ENCODE peak calls at places on chromosomes 11 and 22, in nine cellular contexts. Q, M, R, T, L, W, V, G and I are unnamed samples.

GRCh38 chr11:120486138-120486537 is 25.4 kb upstream of the GRIK4 start:
- DNase-seq in Q (no peak), M (no peak), R (no peak), T (no peak), L (no peak), W (no peak), V (no peak), G (no peak), I (no peak)

GRCh38 chr22:24431309-24432034 is 4.1 kb downstream of the ADORA2A start:
- DNase-seq in Q (no peak), M (no peak), R (no peak), T (no peak), L (no peak), W (no peak), V (no peak), G (no peak), I (no peak)

GRCh38 chr22:42171417-42171816 is 40.8 kb upstream of the CYP2D6 start:
- DNase-seq in Q (no peak), M (no peak), R (no peak), T (no peak), L (no peak), W (no peak), V (no peak), G (no peak), I (no peak)

GRCh38 chr11:57359896-57360690 is 20.9 kb downstream of the PRG3 start:
- DNase-seq in Q (no peak), M (peak; percentile 86), R (no peak), T (no peak), L (no peak), W (no peak), V (no peak), G (no peak), I (no peak)

GRCh38 chr11:1906623-1907423 is 12.7 kb upstream of the TNNT3 start:
- DNase-seq in Q (no peak), M (no peak), R (no peak), T (no peak), L (no peak), W (no peak), V (peak; percentile 21), G (no peak), I (no peak)

GRCh38 chr22:28142361-28142801 is 223.3 kb upstream of the PITPNB start:
- DNase-seq in Q (no peak), M (no peak), R (no peak), T (no peak), L (no peak), W (no peak), V (no peak), G (no peak), I (no peak)

GRCh38 chr22:26975381-26975780 is 318.0 kb downstream of the MIAT start:
- DNase-seq in Q (no peak), M (no peak), R (no peak), T (no peak), L (no peak), W (no peak), V (no peak), G (no peak), I (no peak)

GRCh38 chr11:69074786-69075185 is 26.1 kb downstream of the TPCN2 start:
- DNase-seq in Q (no peak), M (no peak), R (no peak), T (no peak), L (no peak), W (no peak), V (peak; percentile 57), G (no peak), I (no peak)

GRCh38 chr11:6640985-6641701 is 14.5 kb downstream of the DCHS1 start:
- DNase-seq in Q (no peak), M (no peak), R (no peak), T (no peak), L (no peak), W (no peak), V (no peak), G (no peak), I (no peak)

GRCh38 chr22:43967069-43967468 is 11.8 kb downstream of the SAMM50 start:
- DNase-seq in Q (no peak), M (no peak), R (no peak), T (no peak), L (no peak), W (no peak), V (no peak), G (no peak), I (no peak)

DNA sequence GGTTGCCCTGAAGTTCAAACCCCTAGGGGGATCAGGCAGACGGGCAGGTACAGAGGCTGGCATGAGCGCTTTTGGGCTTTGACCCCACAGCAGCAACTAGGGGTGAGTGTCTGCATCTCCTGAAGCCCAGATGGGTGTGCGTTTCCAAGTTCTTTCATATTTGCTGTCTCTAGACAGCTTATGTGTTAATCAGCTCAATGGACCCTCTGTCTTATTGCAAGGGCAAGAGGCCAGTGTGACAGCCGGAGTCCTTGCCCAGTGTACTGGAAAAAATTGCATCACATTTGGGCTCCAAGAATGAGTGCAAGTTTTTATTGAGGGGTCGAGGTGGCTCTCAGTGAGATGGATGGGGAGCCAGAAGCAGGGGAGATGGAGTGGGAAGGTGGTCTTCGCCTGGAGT is 1863.7 kb upstream of the RAG2 start:
- DNase-seq in Q (no peak), M (no peak), R (no peak), T (no peak), L (no peak), W (peak; percentile 21), V (no peak), G (no peak), I (no peak)
- H3K27ac ChIP-seq in Q (no peak overlapping the region), M (no peak overlapping the region), R (no peak overlapping the region), T (no peak overlapping the region), L (no peak overlapping the region), W (peak overlapping the region; percentile 38), V (no peak overlapping the region), G (no peak overlapping the region), I (no peak overlapping the region)

GRCh38 chr11:118202599-118203422 is 22.0 kb downstream of the JAML start:
- DNase-seq in Q (peak; percentile 97), M (no peak), R (no peak), T (peak; percentile 88), L (no peak), W (no peak), V (no peak), G (no peak), I (peak; percentile 39)
- H3K4me1 ChIP-seq in Q (peaks cover 5% of the 10 kb centered on the region), M (no peaks in the 10 kb centered on the region), R (peaks cover 8% of the 10 kb centered on the region), T (peaks cover 14% of the 10 kb centered on the region), L (no peaks in the 10 kb centered on the region), W (peaks cover 14% of the 10 kb centered on the region), V (no peaks in the 10 kb centered on the region), G (no peaks in the 10 kb centered on the region), I (peaks cover 78% of the 10 kb centered on the region)

GRCh38 chr22:39992088-39992826 is 2.5 kb upstream of the FAM83F start:
- DNase-seq in Q (no peak), M (no peak), R (no peak), T (no peak), L (no peak), W (no peak), V (no peak), G (no peak), I (no peak)

GRCh38 chr22:39996732-39997131 is 2.0 kb downstream of the FAM83F start:
- DNase-seq in Q (peak; percentile 13), M (no peak), R (no peak), T (no peak), L (no peak), W (no peak), V (no peak), G (no peak), I (no peak)

GRCh38 chr22:39994566-39995345 is at the start of gene FAM83F:
- DNase-seq in Q (peak; percentile 81), M (no peak), R (no peak), T (peak; percentile 74), L (no peak), W (no peak), V (no peak), G (no peak), I (peak; percentile 29)

GRCh38 chr22:39995346-39996252 is 845 bp downstream of the FAM83F start:
- DNase-seq in Q (peak; percentile 40), M (no peak), R (no peak), T (peak; percentile 29), L (no peak), W (no peak), V (no peak), G (no peak), I (no peak)

GRCh38 chr22:39994046-39994565 is 648 bp upstream of the FAM83F start:
- DNase-seq in Q (no peak), M (no peak), R (no peak), T (no peak), L (no peak), W (no peak), V (no peak), G (no peak), I (no peak)
- H3K4me3 ChIP-seq in Q (peak overlapping the region; percentile 8), M (no peak overlapping the region), R (no peak overlapping the region), T (peak overlapping the region; percentile 57), L (no peak overlapping the region), W (no peak overlapping the region), V (no peak overlapping the region), G (no peak overlapping the region), I (no peak overlapping the region)

GRCh38 chr11:115656041-115656440 is 151.8 kb upstream of the CADM1 start:
- DNase-seq in Q (no peak), M (no peak), R (no peak), T (no peak), L (no peak), W (no peak), V (no peak), G (no peak), I (no peak)

GRCh38 chr11:115660072-115660805 is 156.0 kb upstream of the CADM1 start:
- DNase-seq in Q (peak; percentile 3), M (no peak), R (peak; percentile 35), T (no peak), L (no peak), W (no peak), V (no peak), G (no peak), I (no peak)

GRCh38 chr11:115656684-115657083 is 152.5 kb upstream of the CADM1 start:
- DNase-seq in Q (peak; percentile 92), M (peak; percentile 27), R (no peak), T (peak; percentile 57), L (no peak), W (no peak), V (no peak), G (no peak), I (no peak)

GRCh38 chr11:115657586-115657985 is 153.4 kb upstream of the CADM1 start:
- DNase-seq in Q (no peak), M (no peak), R (no peak), T (no peak), L (no peak), W (no peak), V (no peak), G (no peak), I (no peak)

DNA sequence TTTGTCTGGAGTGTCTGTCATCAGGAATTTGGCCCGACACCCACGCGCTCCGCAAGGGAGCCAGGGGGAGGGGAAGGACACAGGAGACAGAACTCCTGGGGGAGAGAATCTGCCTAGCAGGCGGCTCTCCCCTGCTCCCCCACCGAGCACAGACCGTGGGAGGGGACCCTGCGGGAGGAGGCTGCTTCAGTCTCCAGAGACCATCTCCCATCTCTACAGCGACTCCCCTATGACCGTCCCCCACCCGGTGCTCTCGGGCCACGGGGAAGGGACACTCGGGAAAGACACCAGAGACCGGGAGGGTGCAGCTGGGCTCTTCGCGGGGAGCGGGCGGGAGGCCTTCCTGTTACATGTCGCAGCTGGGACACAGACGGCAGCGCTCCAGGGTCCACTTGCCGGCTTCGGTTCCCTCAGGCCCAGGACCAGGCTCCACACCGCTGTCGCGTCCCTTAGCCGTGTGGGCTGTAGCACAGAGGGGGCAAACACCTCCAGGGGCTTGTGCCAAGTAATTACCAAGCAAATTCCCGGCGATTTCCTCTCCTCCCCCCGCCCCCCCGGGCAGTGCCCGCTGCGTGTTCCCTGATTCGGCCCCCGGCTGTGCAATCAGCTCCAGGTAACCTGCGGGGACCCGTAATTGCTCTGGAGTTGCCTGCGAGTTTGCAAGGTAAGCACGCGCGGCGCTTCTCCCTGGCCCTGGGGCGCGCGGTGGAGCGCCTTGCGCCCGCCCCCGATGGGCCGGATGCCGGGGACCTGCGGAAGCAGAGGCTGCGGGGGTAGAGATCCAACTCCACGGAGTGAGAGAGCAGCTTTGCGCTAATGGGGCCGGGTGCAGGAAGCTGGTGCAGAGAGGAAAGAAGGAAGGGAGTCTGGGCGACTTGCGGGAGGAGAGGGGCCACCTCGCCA is 155.1 kb upstream of the CADM1 start:
- DNase-seq in Q (peak; percentile 33), M (no peak), R (peak; percentile 61), T (no peak), L (no peak), W (peak; percentile 45), V (no peak), G (peak; percentile 63), I (no peak)
- H3K27ac ChIP-seq in Q (no peak overlapping the region), M (no peak overlapping the region), R (no peak overlapping the region), T (no peak overlapping the region), L (no peak overlapping the region), W (peak overlapping the region; percentile 51), V (no peak overlapping the region), G (no peak overlapping the region), I (no peak overlapping the region)